ENCODE peak calls at places on chromosomes 16 and 17, in nine cellular contexts. Y, H, G, O, T, N, V, I and E are unnamed samples.

GRCh38 chr17:1074886-1075665 is 78.1 kb downstream of the TIMM22 start:
- DNase-seq in Y (peak), I (no peak), G (no peak), H (no peak), O (no peak), V (no peak), N (no peak), T (no peak), E (no peak)

GRCh38 chr16:1156983-1157638 is 4.2 kb downstream of the CACNA1H start:
- DNase-seq in N (no peak), G (no peak), T (no peak), Y (no peak), H (no peak), O (no peak), I (no peak), V (no peak), E (no peak)

GRCh38 chr16:819336-819735 is 18.8 kb upstream of the GNG13 start:
- DNase-seq in Y (no peak), I (no peak), G (no peak), T (no peak), V (no peak), O (no peak), H (no peak), N (no peak), E (no peak)

GRCh38 chr17:54956802-54957201 is 11.7 kb downstream of the COX11 start:
- DNase-seq in Y (no peak), H (no peak), O (no peak), N (no peak), I (no peak), T (no peak), V (no peak), G (no peak), E (no peak)

GRCh38 chr16:73025111-73025505 is 22.8 kb downstream of the ZFHX3 start:
- DNase-seq in G (no peak), I (no peak), Y (peak), V (no peak), O (no peak), N (no peak), T (no peak), H (no peak), E (no peak)

GRCh38 chr17:68441064-68441770 is 16.1 kb downstream of the WIPI1 start:
- DNase-seq in I (no peak), O (no peak), G (no peak), V (no peak), T (no peak), H (no peak), Y (no peak), N (no peak), E (no peak)

GRCh38 chr16:71354156-71354555 is 4.4 kb upstream of the CALB2 start:
- DNase-seq in T (no peak), G (no peak), O (no peak), I (no peak), V (peak), H (no peak), N (no peak), Y (no peak), E (no peak)

GRCh38 chr16:52709286-52709685 is 162.3 kb upstream of the TOX3 start:
- DNase-seq in H (no peak), T (no peak), N (no peak), V (no peak), G (peak), O (peak), I (no peak), Y (peak), E (no peak)

GRCh38 chr16:86537486-86537885 is 17.5 kb downstream of the MTHFSD start:
- DNase-seq in T (no peak), O (no peak), G (no peak), Y (no peak), N (no peak), H (no peak), V (no peak), I (no peak), E (no peak)

GRCh38 chr17:48624544-48625501 is 1.3 kb downstream of the HOXB9 start:
- DNase-seq in G (no peak), V (no peak), T (peak), Y (peak), N (no peak), I (no peak), O (peak), H (no peak), E (no peak)

GRCh38 chr17:8109669-8110455 is 8.5 kb downstream of the ALOXE3 start:
- DNase-seq in N (peak), V (peak), O (peak), H (peak), G (no peak), Y (peak), T (peak), I (peak), E (peak)

GRCh38 chr17:64051153-64051552 is 30.7 kb upstream of the ICAM2 start:
- DNase-seq in H (no peak), G (no peak), V (no peak), N (no peak), O (no peak), Y (no peak), T (no peak), I (no peak), E (no peak)

GRCh38 chr17:12128946-12129345 is 108.3 kb downstream of the MAP2K4 start:
- DNase-seq in O (no peak), H (no peak), V (no peak), I (no peak), N (no peak), G (no peak), Y (no peak), T (no peak), E (no peak)

GRCh38 chr17:9266031-9266680 is 244.8 kb downstream of the NTN1 start:
- DNase-seq in T (no peak), O (no peak), I (no peak), H (no peak), N (no peak), G (no peak), Y (no peak), V (no peak), E (no peak)

GRCh38 chr17:77419547-77420475 is 279.0 kb downstream of the SEC14L1 start:
- DNase-seq in Y (peak), G (no peak), V (no peak), O (peak), I (no peak), N (no peak), H (no peak), T (no peak), E (no peak)

GRCh38 chr17:1916963-1917715 is 87.3 kb downstream of the RPA1 start:
- DNase-seq in T (no peak), I (no peak), Y (no peak), N (no peak), H (no peak), V (no peak), O (peak), G (no peak), E (no peak)

GRCh38 chr17:75390982-75391381 is 14.5 kb downstream of the GRB2 start:
- DNase-seq in Y (no peak), V (no peak), G (no peak), N (no peak), H (no peak), I (no peak), T (no peak), O (no peak), E (no peak)

GRCh38 chr17:49843774-49844350 is 4.0 kb downstream of the TAC4 start:
- DNase-seq in Y (peak), H (no peak), I (peak), T (no peak), V (no peak), O (no peak), N (peak), G (no peak), E (no peak)

GRCh38 chr17:29210879-29211278 is 30.7 kb upstream of the MYO18A start:
- DNase-seq in O (no peak), T (no peak), Y (no peak), V (no peak), N (no peak), I (no peak), H (no peak), G (no peak), E (no peak)

GRCh38 chr17:50691550-50692447 is 15.9 kb downstream of the ANKRD40 start:
- DNase-seq in H (no peak), G (peak), N (no peak), V (peak), T (peak), O (no peak), I (peak), Y (no peak), E (no peak)

GRCh38 chr16:68744744-68745280 is 7.7 kb downstream of the CDH1 start:
- DNase-seq in I (peak), V (peak), O (no peak), N (no peak), H (peak), Y (peak), G (peak), T (peak), E (no peak)
- TF ChIP-seq CTCF in I (no peak), V (no peak), O (no peak), N (no peak), H (no peak), Y (no peak), G (no peak), T (no peak), E (no peak)

GRCh38 chr17:32141690-32142037 is 638 bp upstream of the RHOT1 start:
- DNase-seq in V (no peak), T (no peak), G (no peak), I (no peak), O (no peak), N (no peak), Y (no peak), H (no peak), E (no peak)

GRCh38 chr17:32143525-32143865 is 1.2 kb downstream of the RHOT1 start:
- DNase-seq in T (no peak), N (no peak), V (no peak), H (no peak), Y (no peak), G (no peak), O (no peak), I (no peak), E (no peak)

GRCh38 chr17:32142857-32143524 is 689 bp downstream of the RHOT1 start:
- DNase-seq in T (peak), I (peak), H (no peak), Y (peak), O (peak), V (peak), N (peak), G (peak), E (peak)

GRCh38 chr17:32136856-32137255 is 5.4 kb upstream of the RHOT1 start:
- DNase-seq in V (no peak), G (no peak), I (no peak), T (no peak), Y (no peak), N (peak), H (no peak), O (no peak), E (no peak)

GRCh38 chr17:32142038-32142856 is at the start of gene RHOT1:
- DNase-seq in Y (peak), O (peak), G (peak), H (peak), N (peak), T (peak), I (peak), V (peak), E (peak)
- TF ChIP-seq CTCF in Y (peak), O (peak), G (peak), H (no peak), N (peak), T (peak), I (peak), V (peak), E (peak)

GRCh38 chr17:81912441-81913309 is 1.5 kb upstream of the PCYT2 start:
- DNase-seq in H (no peak), G (no peak), I (no peak), N (no peak), V (no peak), Y (no peak), T (no peak), O (no peak), E (no peak)

GRCh38 chr17:81911969-81912368 is 770 bp upstream of the PCYT2 start:
- DNase-seq in N (no peak), I (no peak), V (no peak), O (no peak), H (no peak), Y (no peak), T (no peak), G (no peak), E (no peak)

GRCh38 chr17:81909966-81910839 is 996 bp downstream of the PCYT2 start:
- DNase-seq in O (no peak), N (no peak), Y (peak), V (no peak), I (peak), G (no peak), H (no peak), T (peak), E (no peak)

GRCh38 chr17:81910840-81911276 is 341 bp downstream of the PCYT2 start:
- DNase-seq in T (peak), Y (peak), V (no peak), I (no peak), G (no peak), O (no peak), N (no peak), H (no peak), E (no peak)

DNA sequence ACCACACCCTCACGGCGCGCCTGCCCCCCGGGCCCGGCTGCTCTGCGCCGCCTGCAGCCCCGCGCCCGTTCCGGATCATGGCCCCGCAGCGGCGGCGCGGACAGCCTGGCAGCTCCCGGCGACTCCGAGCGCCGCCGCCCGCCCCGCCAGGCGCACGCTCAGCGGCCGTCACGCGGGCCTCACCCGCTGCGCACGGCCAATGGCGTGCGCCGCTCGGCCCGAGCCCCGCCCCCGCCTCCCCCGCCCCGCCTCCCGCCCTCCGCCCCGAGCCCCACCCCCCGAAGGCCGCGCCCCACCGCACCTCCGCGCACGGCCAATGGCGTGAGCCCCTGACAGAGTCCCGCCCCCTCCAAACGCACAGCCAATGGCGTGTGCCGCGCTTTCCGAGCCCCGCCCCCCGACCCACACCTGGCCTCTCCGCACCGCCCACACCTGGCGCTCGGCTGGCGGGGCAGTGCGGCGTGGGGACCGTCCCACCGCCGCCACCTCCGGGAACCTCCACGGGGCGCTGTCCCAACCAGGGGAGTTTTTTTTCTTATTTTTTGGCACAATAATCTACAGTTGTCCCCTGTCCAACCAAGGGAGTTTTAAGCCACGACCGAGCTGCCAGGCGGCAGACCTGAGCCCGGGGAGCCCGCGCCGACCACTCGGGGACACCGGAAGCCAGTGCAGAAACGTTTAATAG is at the start of gene PCYT2:
- DNase-seq in V (peak), G (peak), H (peak), O (peak), T (peak), Y (peak), I (peak), N (peak), E (peak)
- TF ChIP-seq CTCF in V (no peak), G (no peak), H (peak), O (no peak), T (peak), Y (peak), I (peak), N (peak), E (peak)

GRCh38 chr17:42673266-42673884 is 3.4 kb downstream of the PLEKHH3 start:
- DNase-seq in O (no peak), N (no peak), T (no peak), G (no peak), Y (no peak), V (no peak), I (no peak), H (no peak), E (no peak)

GRCh38 chr17:42674755-42675347 is 1.9 kb downstream of the PLEKHH3 start:
- DNase-seq in T (peak), O (no peak), H (no peak), N (peak), I (no peak), Y (peak), G (no peak), V (peak), E (no peak)

GRCh38 chr17:42675348-42675983 is 1.3 kb downstream of the PLEKHH3 start:
- DNase-seq in V (peak), N (peak), Y (no peak), H (no peak), O (no peak), T (peak), I (no peak), G (no peak), E (no peak)

GRCh38 chr17:42675984-42676423 is 790 bp downstream of the PLEKHH3 start:
- DNase-seq in H (no peak), V (no peak), I (peak), T (peak), N (peak), Y (no peak), O (peak), G (no peak), E (no peak)

GRCh38 chr17:42673885-42674754 is 2.7 kb downstream of the PLEKHH3 start:
- DNase-seq in V (no peak), T (peak), G (peak), N (peak), I (peak), O (peak), H (no peak), Y (peak), E (no peak)
- TF ChIP-seq CTCF in V (no peak), T (peak), G (no peak), N (peak), I (peak), O (peak), H (peak), Y (peak), E (peak)

GRCh38 chr16:3152273-3153076 is 17.6 kb downstream of the ZNF213 start:
- DNase-seq in G (peak), H (peak), T (peak), Y (peak), V (peak), I (peak), N (peak), O (peak), E (peak)
- TF ChIP-seq CTCF in G (peak), H (no peak), T (no peak), Y (peak), V (no peak), I (no peak), N (peak), O (no peak), E (peak)